ENCODE peak calls at places on chromosome 16, in nine cellular contexts. G is heart left ventricle, D is right atrium auricular region, O is transverse colon, T is adrenal gland, U is Panc1, M is upper lobe of left lung, Q is heart right ventricle, B is endothelial cell of umbilical vein. K is an unnamed sample.

GRCh38 chr16:2835638-2836493 is 5.8 kb downstream of the ZG16B start:
- DNase-seq in G (no peak), D (no peak), O (peak), T (no peak), U (peak), M (peak), Q (peak), B (peak), K (no peak)

GRCh38 chr16:19344224-19344801 is 58.8 kb downstream of the CLEC19A start:
- DNase-seq in G (no peak), D (no peak), O (no peak), T (no peak), U (no peak), M (peak), Q (no peak), B (no peak), K (no peak)

GRCh38 chr16:53743149-53743566 is 39.2 kb downstream of the FTO start:
- DNase-seq in G (no peak), D (no peak), O (peak), T (no peak), U (no peak), M (no peak), Q (no peak), B (peak), K (peak)

GRCh38 chr16:29813644-29814562 is 1.9 kb downstream of the PRRT2 start:
- DNase-seq in G (no peak), D (no peak), O (no peak), T (no peak), U (no peak), M (no peak), Q (peak), B (no peak), K (no peak)

GRCh38 chr16:11632455-11632921 is 35.8 kb upstream of the SNN start:
- DNase-seq in G (peak), D (peak), O (peak), T (peak), U (no peak), M (peak), Q (peak), B (peak), K (no peak)

GRCh38 chr16:82748026-82748425 is 121.3 kb downstream of the CDH13 start:
- DNase-seq in G (peak), D (no peak), O (no peak), T (no peak), U (no peak), M (no peak), Q (peak), B (peak), K (no peak)

GRCh38 chr16:61146429-61146828 is 889.8 kb downstream of the CDH8 start:
- DNase-seq in G (no peak), D (no peak), O (no peak), T (no peak), U (no peak), M (no peak), Q (no peak), B (no peak), K (no peak)

GRCh38 chr16:59612094-59612493 is 878.0 kb upstream of the GOT2 start:
- DNase-seq in G (no peak), D (no peak), O (no peak), T (no peak), U (no peak), M (no peak), Q (no peak), B (no peak), K (no peak)

GRCh38 chr16:13994239-13995106 is 74.5 kb downstream of the ERCC4 start:
- DNase-seq in G (peak), D (peak), O (no peak), T (peak), U (no peak), M (no peak), Q (peak), B (peak), K (no peak)

GRCh38 chr16:1947369-1947670 is 4.3 kb upstream of the MSRB1 start:
- DNase-seq in G (no peak), D (no peak), O (no peak), T (no peak), U (no peak), M (no peak), Q (no peak), B (no peak), K (no peak)

GRCh38 chr16:84819644-84820304 is at the start of gene CRISPLD2:
- DNase-seq in G (peak), D (peak), O (peak), T (peak), U (no peak), M (peak), Q (peak), B (peak), K (peak)

GRCh38 chr16:22814330-22815105 is 556 bp downstream of the HS3ST2 start:
- DNase-seq in G (no peak), D (no peak), O (no peak), T (peak), U (no peak), M (no peak), Q (no peak), B (no peak), K (peak)

GRCh38 chr16:84052071-84052622 is 9.6 kb upstream of the SLC38A8 start:
- DNase-seq in G (no peak), D (no peak), O (no peak), T (no peak), U (no peak), M (no peak), Q (no peak), B (no peak), K (no peak)

GRCh38 chr16:70777973-70778406 is 23.0 kb downstream of the VAC14 start:
- DNase-seq in G (no peak), D (no peak), O (no peak), T (no peak), U (no peak), M (no peak), Q (no peak), B (no peak), K (no peak)

GRCh38 chr16:47815655-47816054 is 340.1 kb downstream of the ABCC12 start:
- DNase-seq in G (no peak), D (no peak), O (no peak), T (no peak), U (no peak), M (no peak), Q (no peak), B (no peak), K (no peak)

GRCh38 chr16:57469917-57470470 is 7.5 kb downstream of the POLR2C start:
- DNase-seq in G (no peak), D (no peak), O (no peak), T (peak), U (no peak), M (no peak), Q (no peak), B (no peak), K (no peak)

GRCh38 chr16:2514333-2515179 is 804 bp downstream of the ATP6V0C start:
- DNase-seq in G (no peak), D (no peak), O (no peak), T (no peak), U (no peak), M (peak), Q (peak), B (no peak), K (no peak)

GRCh38 chr16:82753821-82754220 is 127.1 kb downstream of the CDH13 start:
- DNase-seq in G (no peak), D (no peak), O (no peak), T (no peak), U (no peak), M (no peak), Q (no peak), B (no peak), K (no peak)

GRCh38 chr16:78994135-78994534 is 606.4 kb downstream of the MAF start:
- DNase-seq in G (no peak), D (no peak), O (no peak), T (no peak), U (no peak), M (no peak), Q (no peak), B (no peak), K (no peak)

GRCh38 chr16:17293813-17294558 is 176.8 kb downstream of the XYLT1 start:
- DNase-seq in G (no peak), D (no peak), O (no peak), T (no peak), U (no peak), M (no peak), Q (no peak), B (no peak), K (no peak)

GRCh38 chr16:70433456-70434103 is 5.3 kb downstream of the ST3GAL2 start:
- DNase-seq in G (peak), D (peak), O (peak), T (peak), U (no peak), M (peak), Q (peak), B (peak), K (no peak)

GRCh38 chr16:59013930-59014329 is 279.8 kb upstream of the GOT2 start:
- DNase-seq in G (no peak), D (no peak), O (no peak), T (no peak), U (no peak), M (no peak), Q (no peak), B (no peak), K (no peak)

GRCh38 chr16:80681436-80681835 is 123.0 kb downstream of the CDYL2 start:
- DNase-seq in G (no peak), D (no peak), O (no peak), T (no peak), U (no peak), M (no peak), Q (no peak), B (no peak), K (no peak)

GRCh38 chr16:56625140-56625942 is at the start of gene MT1E:
- DNase-seq in G (peak), D (peak), O (peak), T (peak), U (no peak), M (peak), Q (peak), B (peak), K (no peak)

GRCh38 chr16:81817296-81817695 is 38.2 kb downstream of the PLCG2 start:
- DNase-seq in G (no peak), D (no peak), O (peak), T (no peak), U (no peak), M (no peak), Q (no peak), B (no peak), K (no peak)

GRCh38 chr16:16052916-16053315 is 103.5 kb downstream of the ABCC1 start:
- DNase-seq in G (no peak), D (no peak), O (no peak), T (no peak), U (no peak), M (no peak), Q (no peak), B (peak), K (no peak)

GRCh38 chr16:24180451-24180850 is 75.7 kb upstream of the CACNG3 start:
- DNase-seq in G (no peak), D (no peak), O (no peak), T (no peak), U (no peak), M (no peak), Q (no peak), B (no peak), K (no peak)

DNA sequence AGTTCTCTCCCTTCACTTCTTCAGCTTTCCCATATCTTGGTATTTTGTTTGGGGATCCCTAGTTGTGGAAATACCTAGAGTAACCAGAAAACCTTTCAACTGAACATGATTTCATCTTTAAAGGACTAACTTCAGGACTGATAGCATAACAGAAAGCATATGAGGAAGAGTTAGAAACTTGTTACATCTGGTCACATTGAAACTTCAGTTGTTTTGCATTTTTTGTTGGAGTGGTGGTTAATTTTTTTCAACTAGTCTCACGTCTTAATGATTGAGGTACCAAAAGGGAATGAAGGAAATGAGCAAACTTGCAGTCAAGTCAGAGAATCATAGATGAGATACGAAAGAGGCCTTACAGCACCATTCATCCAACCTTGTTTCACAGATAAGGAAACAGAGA is 49.6 kb downstream of the TANGO6 start:
- DNase-seq in G (no peak), D (no peak), O (no peak), T (no peak), U (no peak), M (no peak), Q (no peak), B (no peak), K (no peak)
- H3K27ac ChIP-seq in G (no peak), D (no peak), O (no peak), T (no peak), U (no peak), M (no peak), Q (no peak), B (no peak), K (no peak)

GRCh38 chr16:66115373-66115772 is 251.1 kb upstream of the CDH5 start:
- DNase-seq in G (no peak), D (no peak), O (no peak), T (no peak), U (no peak), M (no peak), Q (no peak), B (no peak), K (peak)
- TF ChIP-seq CTCF in G (no peak), D (no peak), O (no peak), T (no peak), U (no peak), M (no peak), Q (no peak), B (no peak), K (peak)

GRCh38 chr16:87803385-87803784 is 37.6 kb upstream of the KLHDC4 start:
- DNase-seq in G (no peak), D (no peak), O (no peak), T (no peak), U (no peak), M (no peak), Q (no peak), B (no peak), K (no peak)
- H3K4me3 ChIP-seq in G (no peak), D (no peak), O (no peak), T (no peak), U (no peak), M (no peak), Q (no peak), B (no peak), K (no peak)

DNA sequence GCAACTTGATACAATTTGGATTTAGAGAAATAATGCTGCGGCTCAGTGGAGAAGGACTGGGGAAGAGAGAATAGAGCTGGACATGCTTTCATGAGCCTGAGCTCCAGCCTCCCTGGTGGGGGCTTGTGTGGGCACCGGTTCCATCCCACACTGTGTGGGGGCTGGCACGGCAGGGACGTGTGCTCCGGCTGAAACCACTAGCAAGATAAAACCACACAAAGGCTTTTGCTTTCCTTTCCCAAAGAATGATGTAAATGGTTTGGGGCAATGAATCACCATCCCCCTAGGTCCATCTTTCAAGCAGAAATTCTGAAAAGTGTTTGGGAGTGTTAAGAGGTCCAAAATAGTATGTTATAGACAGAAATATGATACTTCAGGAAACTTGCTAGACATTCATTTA is 77.0 kb downstream of the CDH11 start:
- DNase-seq in G (no peak), D (no peak), O (no peak), T (no peak), U (no peak), M (no peak), Q (no peak), B (no peak), K (no peak)
- H3K27ac ChIP-seq in G (no peak), D (no peak), O (no peak), T (no peak), U (no peak), M (no peak), Q (no peak), B (no peak), K (no peak)

GRCh38 chr16:790086-790485 is 1.7 kb downstream of the CHTF18 start:
- DNase-seq in G (no peak), D (no peak), O (no peak), T (no peak), U (no peak), M (no peak), Q (no peak), B (no peak), K (no peak)

GRCh38 chr16:787261-787966 is 767 bp downstream of the RPUSD1 start:
- DNase-seq in G (no peak), D (no peak), O (peak), T (no peak), U (no peak), M (no peak), Q (no peak), B (peak), K (no peak)

GRCh38 chr16:789451-789850 is 1.0 kb downstream of the CHTF18 start:
- DNase-seq in G (no peak), D (no peak), O (no peak), T (no peak), U (no peak), M (no peak), Q (no peak), B (no peak), K (no peak)

GRCh38 chr16:788399-789126 is at the start of gene CHTF18:
- DNase-seq in G (peak), D (peak), O (peak), T (peak), U (no peak), M (peak), Q (peak), B (peak), K (peak)

GRCh38 chr16:787978-788398 is at the start of gene RPUSD1:
- DNase-seq in G (no peak), D (no peak), O (no peak), T (no peak), U (no peak), M (no peak), Q (no peak), B (peak), K (no peak)
- TF ChIP-seq CTCF in G (no peak), D (no peak), O (no peak), T (peak), U (no peak), M (no peak), Q (no peak), B (no peak), K (no peak)

GRCh38 chr16:65934443-65934842 is 432.0 kb upstream of the CDH5 start:
- DNase-seq in G (no peak), D (peak), O (no peak), T (no peak), U (no peak), M (no peak), Q (no peak), B (no peak), K (no peak)

GRCh38 chr16:65937455-65937854 is 429.0 kb upstream of the CDH5 start:
- DNase-seq in G (no peak), D (no peak), O (no peak), T (no peak), U (no peak), M (no peak), Q (no peak), B (no peak), K (no peak)

GRCh38 chr16:65933703-65934102 is 432.8 kb upstream of the CDH5 start:
- DNase-seq in G (no peak), D (no peak), O (no peak), T (no peak), U (no peak), M (no peak), Q (no peak), B (no peak), K (no peak)

GRCh38 chr16:65936096-65936495 is 430.4 kb upstream of the CDH5 start:
- DNase-seq in G (no peak), D (peak), O (no peak), T (no peak), U (no peak), M (no peak), Q (no peak), B (no peak), K (no peak)

GRCh38 chr16:65938083-65938482 is 428.4 kb upstream of the CDH5 start:
- DNase-seq in G (no peak), D (no peak), O (no peak), T (no peak), U (no peak), M (no peak), Q (no peak), B (no peak), K (no peak)
- H3K4me3 ChIP-seq in G (no peak), D (no peak), O (no peak), T (no peak), U (no peak), M (no peak), Q (no peak), B (no peak), K (no peak)

GRCh38 chr16:35750701-35751104 is 2291.3 kb downstream of the TP53TG3F start:
- DNase-seq in G (no peak), D (peak), O (no peak), T (peak), U (no peak), M (no peak), Q (no peak), B (no peak), K (no peak)
- H3K27ac ChIP-seq in G (no peak), D (no peak), O (no peak), T (no peak), U (no peak), M (no peak), Q (no peak), B (no peak), K (no peak)

GRCh38 chr16:50371936-50372595 is 3.3 kb upstream of the BRD7 start:
- DNase-seq in G (no peak), D (no peak), O (no peak), T (peak), U (no peak), M (no peak), Q (no peak), B (no peak), K (peak)
- TF ChIP-seq CTCF in G (peak), D (peak), O (no peak), T (peak), U (peak), M (no peak), Q (peak), B (no peak), K (peak)